ENCODE peak calls at places on chromosomes 13 and 19, in four cellular contexts. X is endothelial cell, A is tibial nerve, H is cardiac muscle cell. T is an unnamed sample.
A peak's percentile ranks its signal among the peaks of the same experiment; 100 is the strongest.

GRCh38 chr13:94454906-94455305 is 24.6 kb downstream of the DCT start:
- DNase-seq in A (no peak), X (no peak), H (no peak), T (no peak)

GRCh38 chr13:64428196-64428595 is 2801.9 kb downstream of the PCDH9 start:
- DNase-seq in H (no peak), A (no peak), X (no peak), T (no peak)

GRCh38 chr19:11138659-11139526 is 16.7 kb downstream of the SPC24 start:
- DNase-seq in A (peak; percentile 60), X (peak; percentile 47), H (peak; percentile 42), T (peak; percentile 49)

GRCh38 chr19:1668339-1669123 is 16.1 kb upstream of the TCF3 start:
- DNase-seq in H (peak; percentile 44), A (no peak), X (peak; percentile 10), T (peak; percentile 41)

GRCh38 chr13:30126903-30127428 is 180.4 kb downstream of the KATNAL1 start:
- DNase-seq in A (no peak), X (no peak), H (no peak), T (no peak)

GRCh38 chr13:102152790-102153189 is 249.1 kb downstream of the FGF14 start:
- DNase-seq in A (no peak), H (no peak), X (no peak), T (no peak)

GRCh38 chr13:72463561-72463960 is 263.9 kb downstream of the MZT1 start:
- DNase-seq in A (no peak), H (peak; percentile 87), X (no peak), T (peak; percentile 7)

GRCh38 chr13:53054569-53054968 is 26.0 kb downstream of the OLFM4 start:
- DNase-seq in H (no peak), A (no peak), X (no peak), T (no peak)

GRCh38 chr19:3822683-3823344 is 36.6 kb upstream of the MATK start:
- DNase-seq in H (no peak), A (no peak), X (no peak), T (no peak)

GRCh38 chr19:15452111-15453047 is 2.6 kb upstream of the WIZ start:
- DNase-seq in X (no peak), A (peak; percentile 90), H (peak; percentile 90), T (peak; percentile 88)

GRCh38 chr13:44280461-44280860 is 93.2 kb upstream of the SERP2 start:
- DNase-seq in A (no peak), X (no peak), H (no peak), T (no peak)

GRCh38 chr13:24997367-24997967 is 98.5 kb upstream of the PABPC3 start:
- DNase-seq in X (peak; percentile 21), A (no peak), H (peak; percentile 56), T (peak; percentile 33)

GRCh38 chr13:52356327-52356726 is 49.6 kb downstream of the THSD1 start:
- DNase-seq in A (no peak), H (no peak), X (no peak), T (no peak)

GRCh38 chr13:66553391-66553790 is 676.7 kb downstream of the PCDH9 start:
- DNase-seq in H (no peak), A (no peak), X (no peak), T (no peak)

GRCh38 chr13:75437582-75438318 is 44.2 kb downstream of the TBC1D4 start:
- DNase-seq in A (no peak), H (peak; percentile 71), X (no peak), T (no peak)

GRCh38 chr13:28579334-28579733 is 79.6 kb upstream of the POMP start:
- DNase-seq in H (no peak), X (peak; percentile 23), A (no peak), T (peak; percentile 14)

GRCh38 chr19:45809643-45810159 is 5.4 kb downstream of the RSPH6A start:
- DNase-seq in A (no peak), H (no peak), X (no peak), T (no peak)

GRCh38 chr13:32617112-32617511 is 30.9 kb downstream of the PDS5B start:
- DNase-seq in A (no peak), H (no peak), X (no peak), T (no peak)

GRCh38 chr19:47512948-47513319 is 1.9 kb downstream of the NAPA start:
- DNase-seq in X (no peak), A (no peak), H (no peak), T (no peak)
- TF ChIP-seq CTCF in X (no peak), A (no peak), H (no peak), T (no peak)

DNA sequence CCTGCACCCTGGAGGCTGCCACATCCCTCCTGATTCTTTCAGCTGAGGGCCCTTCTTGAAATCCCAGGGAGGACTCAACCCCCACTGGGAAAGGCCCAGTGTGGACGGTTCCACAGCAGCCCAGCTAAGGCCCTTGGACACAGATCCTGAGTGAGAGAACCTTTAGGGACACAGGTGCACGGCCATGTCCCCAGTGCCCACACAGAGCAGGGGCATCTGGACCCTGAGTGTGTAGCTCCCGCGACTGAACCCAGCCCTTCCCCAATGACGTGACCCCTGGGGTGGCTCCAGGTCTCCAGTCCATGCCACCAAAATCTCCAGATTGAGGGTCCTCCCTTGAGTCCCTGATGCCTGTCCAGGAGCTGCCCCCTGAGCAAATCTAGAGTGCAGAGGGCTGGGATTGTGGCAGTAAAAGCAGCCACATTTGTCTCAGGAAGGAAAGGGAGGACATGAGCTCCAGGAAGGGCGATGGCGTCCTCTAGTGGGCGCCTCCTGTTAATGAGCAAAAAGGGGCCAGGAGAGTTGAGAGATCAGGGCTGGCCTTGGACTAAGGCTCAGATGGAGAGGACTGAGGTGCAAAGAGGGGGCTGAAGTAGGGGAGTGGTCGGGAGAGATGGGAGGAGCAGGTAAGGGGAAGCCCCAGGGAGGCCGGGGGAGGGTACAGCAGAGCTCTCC is 6.9 kb upstream of the CEACAM5 start:
- DNase-seq in H (no peak), X (peak; percentile 53), A (no peak), T (no peak)
- TF ChIP-seq CTCF in H (peak; percentile 11), X (no peak), A (no peak), T (no peak)

DNA sequence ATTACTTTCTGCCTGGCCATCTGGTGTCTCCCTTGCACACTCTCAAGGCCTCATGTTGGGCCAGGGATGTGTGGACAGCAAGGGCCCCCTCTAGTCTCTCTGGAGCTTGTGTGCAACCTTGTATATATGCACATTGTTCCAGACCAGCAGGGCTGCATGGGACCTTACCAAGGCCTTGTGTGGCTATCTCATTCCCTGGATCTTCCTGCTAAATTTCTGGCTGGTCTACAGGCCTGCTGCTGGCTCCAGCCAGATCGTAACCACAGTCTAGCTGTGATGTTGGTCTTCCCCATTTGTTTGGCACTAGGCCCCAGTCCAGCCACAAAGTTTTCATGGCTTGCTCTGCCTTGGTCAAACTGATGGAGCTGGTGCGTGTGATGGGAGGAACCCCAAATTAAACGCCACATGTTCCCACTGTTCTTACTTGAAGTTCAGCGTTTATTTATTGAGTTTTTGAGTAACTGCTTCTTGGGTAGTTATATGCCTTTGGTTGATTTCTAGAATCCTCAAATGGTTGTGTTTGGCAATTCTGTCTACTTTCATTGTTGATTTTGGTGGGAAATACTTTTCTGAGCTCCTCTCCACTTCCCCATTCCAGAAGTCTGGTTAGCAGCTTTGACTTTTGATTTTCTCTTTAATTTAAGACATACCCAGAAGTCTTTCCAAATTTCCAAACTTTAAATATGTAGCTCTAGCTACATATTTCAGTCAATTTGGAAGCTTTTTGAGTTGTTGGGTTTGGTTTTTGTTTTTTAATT is 56.4 kb downstream of the SIPA1L3 start:
- DNase-seq in A (no peak), X (no peak), H (no peak), T (no peak)
- TF ChIP-seq CTCF in A (no peak), X (no peak), H (no peak), T (no peak)

GRCh38 chr13:37870489-37870845 is 895 bp upstream of the TRPC4 start:
- DNase-seq in X (no peak), H (no peak), A (no peak), T (no peak)
- TF ChIP-seq CTCF in X (no peak), H (no peak), A (no peak), T (no peak)

T was measured in nephron progenitor cell.